ENCODE peak calls at places on chromosomes 7 and 10, in eight cellular contexts. One of them, this sample, is unnamed. For H3K27me3 and H3K36me3, the result is how much of the 10 kb centered on the place peaks cover.

GRCh38 chr10:12019343-12019971 is 23.2 kb downstream of the UPF2 start:
- DNase-seq in aorta: no peak
- DNase-seq in GM06990: no peak
- DNase-seq in psoas muscle: no peak
- DNase-seq in breast epithelium: no peak
- DNase-seq in iPS DF 6.9: no peak
- DNase-seq in BJ: no peak
- DNase-seq in PC-9: no peak
- DNase-seq in this sample: no peak

GRCh38 chr10:104339469-104340098 is 1.3 kb upstream of the ITPRIP start:
- DNase-seq in aorta: peak
- DNase-seq in breast epithelium: peak
- DNase-seq in iPS DF 6.9: no peak
- DNase-seq in GM06990: no peak
- DNase-seq in PC-9: no peak
- DNase-seq in BJ: peak
- DNase-seq in psoas muscle: no peak
- DNase-seq in this sample: peak

GRCh38 chr7:95660023-95660434 is 63.7 kb upstream of the PDK4 start:
- DNase-seq in BJ: no peak
- DNase-seq in aorta: no peak
- DNase-seq in psoas muscle: no peak
- DNase-seq in PC-9: no peak
- DNase-seq in breast epithelium: no peak
- DNase-seq in GM06990: no peak
- DNase-seq in iPS DF 6.9: no peak
- DNase-seq in this sample: no peak

GRCh38 chr10:22648547-22648961 is 65.8 kb downstream of the PIP4K2A start:
- DNase-seq in psoas muscle: no peak
- DNase-seq in breast epithelium: no peak
- DNase-seq in BJ: peak
- DNase-seq in aorta: no peak
- DNase-seq in GM06990: no peak
- DNase-seq in PC-9: no peak
- DNase-seq in iPS DF 6.9: no peak
- DNase-seq in this sample: no peak

GRCh38 chr7:131219277-131220041 is 108.2 kb upstream of the MKLN1 start:
- DNase-seq in BJ: no peak
- DNase-seq in psoas muscle: peak
- DNase-seq in aorta: peak
- DNase-seq in breast epithelium: peak
- DNase-seq in PC-9: no peak
- DNase-seq in GM06990: peak
- DNase-seq in iPS DF 6.9: no peak
- DNase-seq in this sample: peak

GRCh38 chr10:24891823-24892222 is 60.6 kb downstream of the PRTFDC1 start:
- DNase-seq in PC-9: no peak
- DNase-seq in psoas muscle: no peak
- DNase-seq in breast epithelium: no peak
- DNase-seq in GM06990: no peak
- DNase-seq in aorta: no peak
- DNase-seq in BJ: peak
- DNase-seq in iPS DF 6.9: no peak
- DNase-seq in this sample: no peak

GRCh38 chr7:99843808-99844207 is 16.0 kb downstream of the CYP3A43 start:
- DNase-seq in breast epithelium: no peak
- DNase-seq in psoas muscle: no peak
- DNase-seq in PC-9: no peak
- DNase-seq in BJ: no peak
- DNase-seq in GM06990: no peak
- DNase-seq in aorta: no peak
- DNase-seq in iPS DF 6.9: no peak
- DNase-seq in this sample: no peak

GRCh38 chr7:151786241-151786640 is 90.7 kb downstream of the PRKAG2 start:
- DNase-seq in breast epithelium: no peak
- DNase-seq in GM06990: no peak
- DNase-seq in iPS DF 6.9: no peak
- DNase-seq in PC-9: no peak
- DNase-seq in aorta: peak
- DNase-seq in psoas muscle: peak
- DNase-seq in BJ: no peak
- DNase-seq in this sample: no peak

GRCh38 chr7:101743241-101743994 is 74.0 kb upstream of the CUX1 start:
- DNase-seq in breast epithelium: no peak
- DNase-seq in BJ: no peak
- DNase-seq in PC-9: peak
- DNase-seq in GM06990: peak
- DNase-seq in psoas muscle: peak
- DNase-seq in iPS DF 6.9: no peak
- DNase-seq in aorta: peak
- DNase-seq in this sample: peak

GRCh38 chr10:77409697-77410471 is 227.7 kb downstream of the KCNMA1 start:
- DNase-seq in iPS DF 6.9: no peak
- DNase-seq in aorta: no peak
- DNase-seq in GM06990: no peak
- DNase-seq in BJ: no peak
- DNase-seq in PC-9: peak
- DNase-seq in psoas muscle: no peak
- DNase-seq in breast epithelium: no peak
- DNase-seq in this sample: peak

GRCh38 chr10:49817845-49818244 is 55.7 kb upstream of the OGDHL start:
- DNase-seq in psoas muscle: no peak
- DNase-seq in aorta: no peak
- DNase-seq in PC-9: no peak
- DNase-seq in iPS DF 6.9: no peak
- DNase-seq in GM06990: no peak
- DNase-seq in breast epithelium: no peak
- DNase-seq in BJ: no peak
- DNase-seq in this sample: no peak

GRCh38 chr10:96576277-96576980 is 10.4 kb downstream of the TM9SF3 start:
- DNase-seq in iPS DF 6.9: no peak
- DNase-seq in breast epithelium: no peak
- DNase-seq in GM06990: no peak
- DNase-seq in psoas muscle: no peak
- DNase-seq in BJ: no peak
- DNase-seq in PC-9: no peak
- DNase-seq in aorta: no peak
- DNase-seq in this sample: no peak

GRCh38 chr10:130495116-130495862 is 359.1 kb downstream of the GLRX3 start:
- DNase-seq in GM06990: no peak
- DNase-seq in PC-9: no peak
- DNase-seq in psoas muscle: no peak
- DNase-seq in BJ: no peak
- DNase-seq in breast epithelium: no peak
- DNase-seq in aorta: no peak
- DNase-seq in iPS DF 6.9: no peak
- DNase-seq in this sample: no peak

GRCh38 chr7:157851501-157852067 is 514.8 kb downstream of the DNAJB6 start:
- DNase-seq in psoas muscle: peak
- DNase-seq in PC-9: no peak
- DNase-seq in breast epithelium: peak
- DNase-seq in iPS DF 6.9: no peak
- DNase-seq in GM06990: no peak
- DNase-seq in aorta: peak
- DNase-seq in BJ: no peak
- DNase-seq in this sample: peak

GRCh38 chr10:118035358-118036031 is 11.2 kb downstream of the RAB11FIP2 start:
- DNase-seq in BJ: no peak
- DNase-seq in aorta: no peak
- DNase-seq in GM06990: no peak
- DNase-seq in psoas muscle: no peak
- DNase-seq in iPS DF 6.9: no peak
- DNase-seq in PC-9: no peak
- DNase-seq in breast epithelium: no peak
- DNase-seq in this sample: no peak

GRCh38 chr10:122190553-122190952 is 80.5 kb upstream of the BTBD16 start:
- DNase-seq in BJ: peak
- DNase-seq in breast epithelium: no peak
- DNase-seq in GM06990: no peak
- DNase-seq in aorta: no peak
- DNase-seq in psoas muscle: no peak
- DNase-seq in PC-9: no peak
- DNase-seq in iPS DF 6.9: no peak
- DNase-seq in this sample: no peak

GRCh38 chr10:77279207-77279606 is 358.4 kb downstream of the KCNMA1 start:
- DNase-seq in aorta: peak
- DNase-seq in BJ: no peak
- DNase-seq in iPS DF 6.9: no peak
- DNase-seq in psoas muscle: no peak
- DNase-seq in PC-9: no peak
- DNase-seq in GM06990: no peak
- DNase-seq in breast epithelium: peak
- DNase-seq in this sample: no peak

GRCh38 chr7:97973206-97973658 is 16.8 kb downstream of the OCM2 start:
- DNase-seq in GM06990: no peak
- DNase-seq in iPS DF 6.9: peak
- DNase-seq in breast epithelium: no peak
- DNase-seq in PC-9: no peak
- DNase-seq in BJ: no peak
- DNase-seq in psoas muscle: no peak
- DNase-seq in aorta: no peak
- DNase-seq in this sample: peak

GRCh38 chr10:47033081-47033480 is 121.9 kb downstream of the PTPN20 start:
- DNase-seq in GM06990: no peak
- DNase-seq in BJ: no peak
- DNase-seq in iPS DF 6.9: no peak
- DNase-seq in breast epithelium: no peak
- DNase-seq in psoas muscle: no peak
- DNase-seq in aorta: no peak
- DNase-seq in PC-9: no peak
- DNase-seq in this sample: no peak

GRCh38 chr10:70672993-70673928 is 955 bp downstream of the ADAMTS14 start:
- DNase-seq in BJ: peak
- DNase-seq in PC-9: peak
- DNase-seq in aorta: no peak
- DNase-seq in GM06990: no peak
- DNase-seq in psoas muscle: no peak
- DNase-seq in iPS DF 6.9: no peak
- DNase-seq in breast epithelium: no peak
- DNase-seq in this sample: peak

GRCh38 chr7:117715784-117716445 is 157.3 kb downstream of the CTTNBP2 start:
- DNase-seq in breast epithelium: no peak
- DNase-seq in iPS DF 6.9: peak
- DNase-seq in GM06990: no peak
- DNase-seq in psoas muscle: no peak
- DNase-seq in BJ: peak
- DNase-seq in PC-9: peak
- DNase-seq in aorta: no peak
- DNase-seq in this sample: peak

GRCh38 chr7:29265208-29265923 is 70.8 kb downstream of the CHN2 start:
- DNase-seq in psoas muscle: no peak
- DNase-seq in breast epithelium: no peak
- DNase-seq in GM06990: no peak
- DNase-seq in aorta: no peak
- DNase-seq in PC-9: no peak
- DNase-seq in iPS DF 6.9: no peak
- DNase-seq in BJ: no peak
- DNase-seq in this sample: peak

GRCh38 chr7:44275829-44276570 is 49.4 kb downstream of the CAMK2B start:
- DNase-seq in aorta: peak
- DNase-seq in BJ: no peak
- DNase-seq in PC-9: no peak
- DNase-seq in GM06990: no peak
- DNase-seq in iPS DF 6.9: peak
- DNase-seq in breast epithelium: no peak
- DNase-seq in psoas muscle: peak
- DNase-seq in this sample: peak
- H3K4me3 ChIP-seq in aorta: no peak
- H3K4me3 ChIP-seq in BJ: no peak
- H3K4me3 ChIP-seq in PC-9: no peak
- H3K4me3 ChIP-seq in GM06990: no peak
- H3K4me3 ChIP-seq in iPS DF 6.9: no peak
- H3K4me3 ChIP-seq in breast epithelium: no peak
- H3K4me3 ChIP-seq in psoas muscle: no peak
- H3K4me3 ChIP-seq in this sample: peak

GRCh38 chr7:140315498-140316164 is 82.7 kb downstream of the SLC37A3 start:
- DNase-seq in aorta: no peak
- DNase-seq in breast epithelium: no peak
- DNase-seq in iPS DF 6.9: no peak
- DNase-seq in GM06990: no peak
- DNase-seq in PC-9: no peak
- DNase-seq in psoas muscle: no peak
- DNase-seq in BJ: no peak
- DNase-seq in this sample: no peak
- H3K27me3 ChIP-seq in aorta: under half
- H3K27me3 ChIP-seq in breast epithelium: under half
- H3K27me3 ChIP-seq in iPS DF 6.9: under half
- H3K27me3 ChIP-seq in GM06990: under half
- H3K27me3 ChIP-seq in PC-9: under half
- H3K27me3 ChIP-seq in psoas muscle: under half
- H3K27me3 ChIP-seq in BJ: under half
- H3K27me3 ChIP-seq in this sample: under half

GRCh38 chr7:6023974-6024435 is 7.2 kb upstream of the ANKRD61 start:
- DNase-seq in PC-9: no peak
- DNase-seq in iPS DF 6.9: no peak
- DNase-seq in aorta: no peak
- DNase-seq in breast epithelium: no peak
- DNase-seq in BJ: no peak
- DNase-seq in psoas muscle: no peak
- DNase-seq in GM06990: no peak
- DNase-seq in this sample: no peak
- H3K36me3 ChIP-seq in PC-9: half or more
- H3K36me3 ChIP-seq in iPS DF 6.9: under half
- H3K36me3 ChIP-seq in aorta: under half
- H3K36me3 ChIP-seq in breast epithelium: under half
- H3K36me3 ChIP-seq in BJ: under half
- H3K36me3 ChIP-seq in psoas muscle: half or more
- H3K36me3 ChIP-seq in GM06990: under half
- H3K36me3 ChIP-seq in this sample: under half

DNA sequence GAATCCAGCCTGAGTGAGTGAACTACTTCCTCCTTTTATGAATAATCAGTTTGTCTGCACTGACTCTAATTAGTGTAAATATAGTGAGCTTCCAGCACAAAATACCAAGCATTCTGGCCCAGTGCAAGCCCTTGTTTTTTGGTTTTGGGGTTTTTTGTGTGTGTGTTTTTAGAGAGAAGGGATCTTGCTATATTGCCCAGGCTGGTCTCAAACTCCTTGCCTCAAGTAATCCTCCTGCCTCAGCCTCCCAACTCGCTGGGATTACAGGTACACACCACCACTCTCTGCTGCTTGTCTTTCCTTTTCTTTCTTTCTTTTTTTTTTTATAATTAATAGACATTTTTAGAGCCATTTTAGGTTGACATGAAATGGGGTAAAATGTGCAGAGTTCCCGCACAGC is 244.3 kb downstream of the SKIDA1 start:
- DNase-seq in breast epithelium: no peak
- DNase-seq in psoas muscle: no peak
- DNase-seq in iPS DF 6.9: no peak
- DNase-seq in aorta: no peak
- DNase-seq in GM06990: no peak
- DNase-seq in BJ: no peak
- DNase-seq in PC-9: no peak
- DNase-seq in this sample: no peak
- H3K4me3 ChIP-seq in breast epithelium: no peak
- H3K4me3 ChIP-seq in psoas muscle: no peak
- H3K4me3 ChIP-seq in iPS DF 6.9: no peak
- H3K4me3 ChIP-seq in aorta: no peak
- H3K4me3 ChIP-seq in GM06990: no peak
- H3K4me3 ChIP-seq in BJ: no peak
- H3K4me3 ChIP-seq in PC-9: no peak
- H3K4me3 ChIP-seq in this sample: no peak

GRCh38 chr10:99521474-99522077 is 11.2 kb upstream of the NKX2-3 start:
- DNase-seq in GM06990: no peak
- DNase-seq in aorta: no peak
- DNase-seq in iPS DF 6.9: no peak
- DNase-seq in breast epithelium: no peak
- DNase-seq in PC-9: no peak
- DNase-seq in psoas muscle: no peak
- DNase-seq in BJ: no peak
- DNase-seq in this sample: peak
- H3K27me3 ChIP-seq in GM06990: under half
- H3K27me3 ChIP-seq in aorta: under half
- H3K27me3 ChIP-seq in iPS DF 6.9: half or more
- H3K27me3 ChIP-seq in breast epithelium: under half
- H3K27me3 ChIP-seq in PC-9: under half
- H3K27me3 ChIP-seq in psoas muscle: half or more
- H3K27me3 ChIP-seq in BJ: half or more
- H3K27me3 ChIP-seq in this sample: half or more